ENCODE peak calls at places on chromosomes 6 and 20, in five cellular contexts. O is iris pigment epithelial cell; D is endothelial cell; Y is PC-9; J is activated T-helper 1 cell treated with anti-CD3 and anti-CD28 coated beads, Interleukin-12 subunit alpha, Interleukin-12 subunit beta, Interleukin-2, Interleukin-4 antibody, amounts not matched to agents 30 ng/mL and 10 ng/mL and 1 ng/mL, durations not matched to agents 14 hours and 24 hours and 36 hours. F is an unnamed sample.

GRCh38 chr6:142478117-142478516 is 176.3 kb downstream of the ADGRG6 start:
- DNase-seq in O (peak), D (no peak), Y (no peak), J (no peak), F (peak)

GRCh38 chr6:53250137-53250760 is 98.5 kb downstream of the ELOVL5 start:
- DNase-seq in O (peak), D (no peak), Y (no peak), J (no peak), F (no peak)

GRCh38 chr20:44370639-44371218 is 15.2 kb downstream of the HNF4A start:
- DNase-seq in O (no peak), D (no peak), Y (peak), J (no peak), F (no peak)

GRCh38 chr6:2237001-2237400 is 8.4 kb downstream of the GMDS start:
- DNase-seq in O (peak), D (no peak), Y (no peak), J (no peak), F (no peak)

GRCh38 chr6:7184502-7184901 is 76.7 kb downstream of the RREB1 start:
- DNase-seq in O (no peak), D (no peak), Y (no peak), J (no peak), F (no peak)

GRCh38 chr6:24824142-24824755 is 25.5 kb upstream of the ARMH2 start:
- DNase-seq in O (no peak), D (no peak), Y (no peak), J (no peak), F (peak)

GRCh38 chr6:100344761-100345160 is 120.0 kb downstream of the SIM1 start:
- DNase-seq in O (peak), D (no peak), Y (no peak), J (no peak), F (no peak)

GRCh38 chr6:75151013-75151412 is 54.8 kb downstream of the COL12A1 start:
- DNase-seq in O (no peak), D (no peak), Y (no peak), J (no peak), F (no peak)

GRCh38 chr6:66897576-66897975 is 1190.5 kb upstream of the EYS start:
- DNase-seq in O (peak), D (no peak), Y (no peak), J (no peak), F (peak)

GRCh38 chr6:69768664-69769063 is 28.1 kb downstream of the LMBRD1 start:
- DNase-seq in O (no peak), D (no peak), Y (no peak), J (no peak), F (no peak)

GRCh38 chr20:37406010-37406998 is 60.4 kb downstream of the SRC start:
- DNase-seq in O (no peak), D (peak), Y (peak), J (peak), F (peak)

GRCh38 chr20:4036351-4036750 is 21.0 kb upstream of the RNF24 start:
- DNase-seq in O (no peak), D (no peak), Y (no peak), J (no peak), F (no peak)

GRCh38 chr6:156269751-156270369 is 507.3 kb upstream of the ARID1B start:
- DNase-seq in O (no peak), D (no peak), Y (no peak), J (no peak), F (no peak)

GRCh38 chr20:48440916-48441315 is 386.9 kb downstream of the PREX1 start:
- DNase-seq in O (no peak), D (no peak), Y (no peak), J (no peak), F (no peak)

GRCh38 chr6:157675859-157676640 is 147.0 kb upstream of the SNX9 start:
- DNase-seq in O (no peak), D (peak), Y (no peak), J (no peak), F (no peak)

GRCh38 chr20:40880063-40880715 is 148.4 kb upstream of the TOP1 start:
- DNase-seq in O (no peak), D (no peak), Y (no peak), J (no peak), F (no peak)

GRCh38 chr6:94478178-94479140 is 1059.1 kb upstream of the EPHA7 start:
- DNase-seq in O (no peak), D (no peak), Y (no peak), J (no peak), F (peak)

GRCh38 chr6:108798672-108799355 is 49.4 kb upstream of the ARMC2 start:
- DNase-seq in O (no peak), D (peak), Y (no peak), J (peak), F (peak)

GRCh38 chr6:56720882-56721281 is 78.2 kb upstream of the DST start:
- DNase-seq in O (no peak), D (no peak), Y (no peak), J (no peak), F (no peak)

GRCh38 chr6:168343239-168344167 is 23.9 kb upstream of the DACT2 start:
- DNase-seq in O (no peak), D (no peak), Y (no peak), J (no peak), F (no peak)

GRCh38 chr6:6494677-6495076 is 93.8 kb upstream of the LY86 start:
- DNase-seq in O (no peak), D (peak), Y (no peak), J (no peak), F (no peak)

GRCh38 chr6:100948381-100949133 is 67.4 kb upstream of the ASCC3 start:
- DNase-seq in O (peak), D (no peak), Y (no peak), J (no peak), F (no peak)

GRCh38 chr6:75794954-75795739 is 46.1 kb downstream of the MYO6 start:
- DNase-seq in O (peak), D (no peak), Y (no peak), J (no peak), F (no peak)

GRCh38 chr20:35837577-35838195 is 65.9 kb downstream of the PHF20 start:
- DNase-seq in O (peak), D (no peak), Y (no peak), J (no peak), F (no peak)

GRCh38 chr20:10453241-10453640 is 18.1 kb downstream of the SLX4IP start:
- DNase-seq in O (no peak), D (peak), Y (no peak), J (peak), F (no peak)

GRCh38 chr20:62372042-62372993 is 5.2 kb upstream of the LAMA5 start:
- DNase-seq in O (no peak), D (no peak), Y (no peak), J (no peak), F (no peak)

GRCh38 chr20:51876511-51876910 is 74.2 kb upstream of the SALL4 start:
- DNase-seq in O (no peak), D (no peak), Y (no peak), J (no peak), F (no peak)

F was measured in SK-N-DZ.